ENCODE peak calls at places on chromosomes 6 and 20, in four cellular contexts. M is lower leg skin, Z is gastrocnemius medialis, O is astrocyte of the cerebellum. D is an unnamed sample.

GRCh38 chr6:157531169-157531985 is 150.4 kb downstream of the ZDHHC14 start:
- DNase-seq in M (no peak), Z (peak), O (no peak), D (peak)

GRCh38 chr6:36235309-36235708 is 34.6 kb upstream of the PNPLA1 start:
- DNase-seq in M (no peak), Z (no peak), O (no peak), D (no peak)

GRCh38 chr6:67591910-67592309 is 1043.2 kb upstream of the ADGRB3 start:
- DNase-seq in M (no peak), Z (no peak), O (no peak), D (no peak)

GRCh38 chr6:17705778-17706579 is 746 bp downstream of the NUP153 start:
- DNase-seq in M (peak), Z (peak), O (peak), D (peak)

GRCh38 chr20:36274248-36274841 is 31.8 kb upstream of the DLGAP4 start:
- DNase-seq in M (no peak), Z (no peak), O (no peak), D (no peak)

GRCh38 chr6:144215402-144215931 is 65.2 kb downstream of the STX11 start:
- DNase-seq in M (peak), Z (peak), O (no peak), D (peak)

GRCh38 chr20:41100001-41100480 is 37.3 kb upstream of the PLCG1 start:
- DNase-seq in M (no peak), Z (no peak), O (no peak), D (no peak)

GRCh38 chr6:119044263-119044662 is 34.2 kb downstream of the FAM184A start:
- DNase-seq in M (no peak), Z (no peak), O (no peak), D (no peak)

GRCh38 chr20:62303049-62303326 is 191 bp downstream of the ADRM1 start:
- DNase-seq in M (no peak), Z (no peak), O (no peak), D (no peak)

GRCh38 chr6:130724089-130724488 is 103.1 kb upstream of the SMLR1 start:
- DNase-seq in M (no peak), Z (no peak), O (no peak), D (no peak)

GRCh38 chr6:3439961-3440360 is 16.9 kb downstream of the SLC22A23 start:
- DNase-seq in M (no peak), Z (no peak), O (no peak), D (no peak)

GRCh38 chr20:50540620-50541605 is 30.7 kb downstream of the PTPN1 start:
- DNase-seq in M (no peak), Z (no peak), O (peak), D (no peak)

GRCh38 chr6:37060195-37060559 is 54.7 kb downstream of the FGD2 start:
- DNase-seq in M (no peak), Z (no peak), O (no peak), D (no peak)

GRCh38 chr6:159692303-159693127 is 526 bp downstream of the SOD2 start:
- DNase-seq in M (peak), Z (peak), O (no peak), D (peak)

GRCh38 chr20:32433311-32434021 is 75.3 kb downstream of the ASXL1 start:
- DNase-seq in M (no peak), Z (no peak), O (no peak), D (no peak)

GRCh38 chr6:71463061-71463460 is 174.4 kb downstream of the OGFRL1 start:
- DNase-seq in M (no peak), Z (no peak), O (no peak), D (no peak)

GRCh38 chr6:42845327-42845694 is 34.1 kb upstream of the RPL7L1 start:
- DNase-seq in M (no peak), Z (no peak), O (no peak), D (no peak)

GRCh38 chr6:39344821-39345280 is 22.3 kb upstream of the KCNK16 start:
- DNase-seq in M (no peak), Z (no peak), O (no peak), D (no peak)

GRCh38 chr6:127951172-127951995 is 50.5 kb upstream of the THEMIS start:
- DNase-seq in M (no peak), Z (no peak), O (no peak), D (no peak)

GRCh38 chr6:162404926-162405325 is 322.6 kb downstream of the PRKN start:
- DNase-seq in M (no peak), Z (no peak), O (no peak), D (no peak)

GRCh38 chr6:81547149-81547548 is 205.3 kb downstream of the TENT5A start:
- DNase-seq in M (no peak), Z (no peak), O (no peak), D (no peak)

GRCh38 chr6:26020983-26021349 is 58.4 kb downstream of the TRIM38 start:
- DNase-seq in M (peak), Z (peak), O (no peak), D (peak)

GRCh38 chr20:18513208-18513607 is 5.5 kb downstream of the SEC23B start:
- DNase-seq in M (no peak), Z (no peak), O (no peak), D (no peak)

GRCh38 chr6:3453410-3453809 is 3.4 kb downstream of the SLC22A23 start:
- DNase-seq in M (no peak), Z (no peak), O (no peak), D (no peak)

GRCh38 chr6:89530982-89531381 is 98.0 kb downstream of the ANKRD6 start:
- DNase-seq in M (no peak), Z (no peak), O (no peak), D (no peak)

GRCh38 chr6:48512396-48512795 is 401.4 kb upstream of the PTCHD4 start:
- DNase-seq in M (no peak), Z (no peak), O (no peak), D (no peak)

GRCh38 chr20:62141397-62142251 is 1.6 kb downstream of the PSMA7 start:
- DNase-seq in M (no peak), Z (peak), O (no peak), D (no peak)

GRCh38 chr6:21665436-21666199 is 72.1 kb downstream of the SOX4 start:
- DNase-seq in M (no peak), Z (no peak), O (no peak), D (no peak)

GRCh38 chr6:73028124-73028766 is 197.1 kb downstream of the KHDC1L start:
- DNase-seq in M (no peak), Z (no peak), O (no peak), D (no peak)

GRCh38 chr20:20603339-20603990 is 109.0 kb downstream of the RALGAPA2 start:
- DNase-seq in M (peak), Z (no peak), O (no peak), D (no peak)

GRCh38 chr20:13402171-13402760 is 181.2 kb downstream of the ISM1 start:
- DNase-seq in M (no peak), Z (no peak), O (no peak), D (no peak)

GRCh38 chr6:37860226-37860839 is 40.8 kb downstream of the ZFAND3 start:
- DNase-seq in M (no peak), Z (no peak), O (peak), D (no peak)

GRCh38 chr20:35269055-35269781 is 8.7 kb downstream of the MMP24OS start:
- DNase-seq in M (no peak), Z (no peak), O (peak), D (peak)

DNA sequence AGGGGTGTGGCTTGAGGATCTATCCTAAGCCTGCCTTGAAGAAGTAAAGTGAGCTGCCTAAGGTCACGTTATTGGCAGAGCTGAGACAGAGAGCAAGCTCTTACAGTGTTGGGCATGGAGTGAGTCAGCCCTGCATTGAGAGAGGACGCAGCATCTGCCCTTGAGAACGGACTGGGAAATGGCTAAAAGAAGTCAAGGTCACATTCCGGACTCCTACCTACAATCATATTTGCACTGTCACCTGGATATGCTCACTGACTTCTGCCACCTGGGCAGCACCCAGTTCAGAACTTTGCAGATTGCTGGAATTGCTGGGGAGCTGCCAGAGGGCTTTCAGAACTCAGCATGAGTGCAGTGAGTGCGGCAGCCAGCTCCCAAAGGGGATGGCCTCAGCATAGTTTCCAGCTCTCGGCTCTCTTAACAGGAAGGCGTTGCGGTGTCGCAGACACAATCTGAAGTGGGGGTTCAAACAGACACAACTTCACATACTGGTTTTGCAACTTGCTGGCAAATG is 199.3 kb upstream of the SGK1 start:
- DNase-seq in M (peak), Z (peak), O (peak), D (peak)
- H3K4me3 ChIP-seq in M (no peak), Z (no peak), O (no peak), D (peak)

DNA sequence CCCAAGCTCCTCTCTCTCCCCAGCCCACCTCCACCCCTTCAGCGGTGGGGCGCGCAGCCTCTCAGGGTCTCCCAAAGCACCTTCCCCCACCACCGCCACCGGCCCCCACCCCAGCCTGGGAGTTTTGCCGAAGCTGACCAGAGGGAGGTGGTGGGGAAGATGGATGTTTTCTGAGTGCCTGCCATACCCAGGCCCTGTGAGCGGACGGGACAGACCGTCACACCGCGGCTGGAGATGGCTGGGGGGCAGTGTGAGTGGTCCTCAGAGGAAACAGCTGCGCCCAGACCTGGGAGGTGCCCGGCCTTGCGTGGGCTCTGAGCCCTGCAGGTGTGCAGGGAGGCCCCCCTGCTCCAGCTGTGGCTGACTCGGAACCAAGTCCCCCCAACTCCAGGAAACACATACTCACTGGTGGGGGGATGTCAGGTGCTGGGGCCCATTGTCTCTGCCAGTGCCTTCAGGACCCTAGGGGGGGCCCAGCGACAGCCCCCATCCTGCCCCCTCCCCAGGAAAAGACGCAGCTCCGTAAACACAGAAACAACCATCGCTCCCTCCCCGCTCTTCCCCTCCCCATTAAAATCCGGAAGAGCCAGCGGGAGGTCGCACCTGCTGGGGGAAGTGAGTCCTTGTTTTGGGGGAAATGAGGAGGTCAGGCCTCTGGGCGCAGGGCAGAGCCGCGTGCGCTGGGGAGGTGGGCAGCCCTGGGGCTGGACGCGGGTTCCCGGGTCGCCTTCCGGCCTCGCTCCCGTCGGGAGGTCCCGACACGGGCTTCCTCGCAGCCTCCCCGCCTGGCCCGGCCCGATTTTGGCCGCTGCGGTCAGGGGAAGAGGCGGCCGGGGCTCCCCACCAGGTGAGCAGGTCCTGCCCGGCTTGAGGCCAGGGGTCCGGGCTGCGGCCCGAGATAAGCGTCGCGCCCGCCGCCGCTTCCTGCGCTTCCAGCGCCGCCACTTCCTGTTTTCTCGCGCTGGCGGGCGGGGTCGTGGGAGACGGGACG is 6.1 kb downstream of the C20orf204 start:
- DNase-seq in M (no peak), Z (no peak), O (no peak), D (no peak)
- H3K4me3 ChIP-seq in M (peak), Z (peak), O (peak), D (peak)

GRCh38 chr20:53930651-53931504 is 139.5 kb downstream of the BCAS1 start:
- DNase-seq in M (no peak), Z (no peak), O (no peak), D (no peak)

GRCh38 chr20:53927990-53928389 is 142.4 kb downstream of the BCAS1 start:
- DNase-seq in M (no peak), Z (no peak), O (no peak), D (no peak)

GRCh38 chr20:53931597-53931996 is 138.8 kb downstream of the BCAS1 start:
- DNase-seq in M (no peak), Z (no peak), O (no peak), D (no peak)

GRCh38 chr20:53929399-53929798 is 141.0 kb downstream of the BCAS1 start:
- DNase-seq in M (no peak), Z (no peak), O (no peak), D (no peak)

DNA sequence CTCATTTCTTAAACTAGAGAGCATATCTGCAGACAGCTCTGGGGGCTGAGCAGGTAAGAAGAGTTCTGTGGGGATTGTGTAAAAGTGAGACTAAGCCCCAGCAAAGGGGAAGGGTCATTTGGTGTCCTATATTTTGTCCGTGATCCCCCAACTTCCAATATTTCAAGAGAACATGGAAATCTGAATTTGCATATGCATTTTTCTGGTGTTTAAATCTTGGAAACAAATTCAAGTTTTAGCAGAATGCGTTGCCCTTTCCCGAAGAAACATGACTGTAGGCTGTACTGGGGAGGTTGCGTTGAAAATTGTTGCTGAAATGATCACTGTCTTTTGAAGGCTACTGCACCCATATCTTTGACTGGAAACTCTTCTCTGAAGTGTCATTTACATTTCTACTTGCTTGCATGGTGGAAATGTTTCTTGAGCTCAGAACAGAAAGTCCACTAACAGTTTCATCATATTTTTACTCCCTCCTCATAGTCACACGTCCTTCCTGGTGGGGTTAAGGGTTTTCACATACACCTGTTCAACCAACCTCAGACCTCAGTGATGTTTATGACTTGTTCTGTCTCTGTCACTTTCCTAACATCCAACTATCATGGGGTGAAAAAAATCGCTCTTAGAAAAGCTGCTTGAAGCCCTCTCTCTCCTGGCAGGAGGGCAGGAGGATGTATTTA is 140.3 kb downstream of the BCAS1 start:
- DNase-seq in M (no peak), Z (no peak), O (no peak), D (no peak)
- H3K4me3 ChIP-seq in M (no peak), Z (no peak), O (no peak), D (no peak)

GRCh38 chr6:137490506-137490905 is 3.7 kb downstream of the OLIG3 start:
- DNase-seq in M (no peak), Z (no peak), O (no peak), D (no peak)

GRCh38 chr6:137487181-137487910 is 6.8 kb downstream of the OLIG3 start:
- DNase-seq in M (no peak), Z (no peak), O (no peak), D (no peak)

GRCh38 chr6:137487947-137488735 is 6.1 kb downstream of the OLIG3 start:
- DNase-seq in M (no peak), Z (no peak), O (no peak), D (no peak)

GRCh38 chr6:137489410-137490371 is 4.5 kb downstream of the OLIG3 start:
- DNase-seq in M (no peak), Z (no peak), O (no peak), D (no peak)

DNA sequence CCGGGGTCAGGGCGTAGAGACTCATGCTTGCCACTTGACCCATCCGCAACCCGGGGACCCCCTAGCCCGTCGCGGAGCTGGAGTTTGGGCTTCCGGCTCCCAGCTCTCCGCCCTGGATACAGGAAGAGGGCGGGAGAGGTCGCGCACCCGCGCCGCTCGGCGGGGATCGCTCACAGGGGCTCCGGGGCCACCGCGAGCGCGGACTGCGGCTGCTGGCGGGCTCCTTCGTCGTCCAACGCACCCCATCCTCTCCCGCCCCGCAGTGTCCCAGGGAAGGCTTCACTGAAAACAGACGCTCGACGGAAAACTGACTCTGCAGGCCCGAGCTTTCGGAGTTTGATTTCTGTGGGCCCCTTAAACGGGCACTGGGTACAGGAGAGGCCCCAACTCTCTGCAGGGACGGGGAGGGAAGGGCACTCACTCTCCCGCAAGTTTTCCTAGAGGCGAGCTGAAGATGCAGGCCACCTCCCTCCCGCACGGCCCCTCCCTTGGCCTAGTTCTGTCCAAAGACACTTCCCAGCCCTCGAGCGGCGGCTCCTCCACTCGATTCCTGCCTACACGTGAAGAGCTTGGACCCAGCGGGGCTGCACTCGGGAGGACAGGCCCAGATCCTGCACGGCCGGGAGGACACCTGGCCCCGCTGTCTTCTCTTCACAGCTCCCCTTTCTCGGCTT is 5.3 kb downstream of the OLIG3 start:
- DNase-seq in M (no peak), Z (no peak), O (no peak), D (no peak)
- H3K4me3 ChIP-seq in M (no peak), Z (no peak), O (no peak), D (peak)

GRCh38 chr6:100446922-100447899 is 17.5 kb downstream of the SIM1 start:
- DNase-seq in M (no peak), Z (no peak), O (no peak), D (no peak)
- H3K4me3 ChIP-seq in M (no peak), Z (no peak), O (no peak), D (peak)

DNA sequence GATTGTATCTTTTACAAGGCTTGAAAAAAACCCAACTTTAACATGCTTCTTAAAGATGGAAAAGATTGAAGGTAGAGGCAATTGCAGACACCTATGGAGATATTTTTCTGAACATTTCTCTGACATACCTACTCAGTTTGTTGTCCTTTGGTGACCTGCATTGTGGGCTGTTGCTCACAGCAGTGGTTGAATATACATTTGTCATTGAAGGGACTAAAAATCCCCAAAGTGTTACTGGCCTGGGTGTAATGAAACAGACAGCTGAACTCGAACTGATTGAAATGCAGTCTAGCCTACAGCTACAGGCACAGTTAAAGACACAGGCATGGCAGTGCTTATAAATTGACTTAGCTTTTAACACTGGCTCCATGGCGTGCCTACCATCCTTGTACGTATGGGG is 83.1 kb upstream of the NOX3 start:
- DNase-seq in M (no peak), Z (no peak), O (no peak), D (no peak)
- H3K4me3 ChIP-seq in M (no peak), Z (no peak), O (no peak), D (no peak)

GRCh38 chr20:3658708-3659491 is 4.3 kb downstream of the GFRA4 start:
- DNase-seq in M (no peak), Z (no peak), O (no peak), D (no peak)

GRCh38 chr20:3661836-3662665 is 1.1 kb downstream of the GFRA4 start:
- DNase-seq in M (no peak), Z (no peak), O (no peak), D (no peak)

GRCh38 chr20:3659492-3660261 is 3.5 kb downstream of the GFRA4 start:
- DNase-seq in M (no peak), Z (no peak), O (no peak), D (no peak)

GRCh38 chr20:3661060-3661820 is 2.0 kb downstream of the GFRA4 start:
- DNase-seq in M (no peak), Z (no peak), O (no peak), D (peak)

GRCh38 chr20:3660262-3661059 is 2.7 kb downstream of the GFRA4 start:
- DNase-seq in M (no peak), Z (no peak), O (no peak), D (peak)
- H3K4me3 ChIP-seq in M (no peak), Z (no peak), O (no peak), D (no peak)

GRCh38 chr6:1616556-1617463 is 7.1 kb downstream of the FOXC1 start:
- DNase-seq in M (no peak), Z (no peak), O (no peak), D (peak)
- H3K4me3 ChIP-seq in M (no peak), Z (no peak), O (no peak), D (no peak)

D was measured in psoas muscle.